ENCODE peak calls at places on chromosomes 1 and 21, in nine cellular contexts. P, J, H, O, Q, G, Z, N and C are unnamed samples.

GRCh38 chr21:42218836-42219605 is at the start of gene ABCG1:
- DNase-seq in Q (peak), O (peak), H (peak), J (peak), G (peak), P (no peak), Z (no peak), N (peak), C (peak)

GRCh38 chr1:190169311-190170067 is 308.2 kb downstream of the BRINP3 start:
- DNase-seq in Z (no peak), H (no peak), N (no peak), G (peak), J (peak), Q (no peak), P (no peak), O (no peak), C (no peak)

GRCh38 chr1:117268926-117269378 is 58.2 kb upstream of the VTCN1 start:
- DNase-seq in P (no peak), N (no peak), G (peak), O (no peak), H (no peak), Z (no peak), J (peak), Q (no peak), C (no peak)

GRCh38 chr1:68221971-68222355 is 10.4 kb downstream of the WLS start:
- DNase-seq in P (no peak), O (no peak), Z (no peak), Q (no peak), H (no peak), G (no peak), N (peak), J (peak), C (no peak)

GRCh38 chr1:30749691-30750583 is 7.6 kb downstream of the LAPTM5 start:
- DNase-seq in G (no peak), O (no peak), H (no peak), N (peak), J (no peak), P (no peak), Q (no peak), Z (peak), C (no peak)

GRCh38 chr1:199089393-199090122 is 450.7 kb downstream of the PTPRC start:
- DNase-seq in G (no peak), O (no peak), Q (no peak), J (peak), Z (peak), P (peak), H (no peak), N (no peak), C (no peak)

GRCh38 chr21:45353200-45353599 is 51.8 kb upstream of the COL18A1 start:
- DNase-seq in O (no peak), N (no peak), G (no peak), P (no peak), Z (no peak), J (no peak), Q (no peak), H (no peak), C (peak)

GRCh38 chr1:213119794-213120193 is 68.8 kb downstream of the RPS6KC1 start:
- DNase-seq in O (no peak), H (no peak), N (no peak), Q (no peak), P (no peak), Z (no peak), J (no peak), G (no peak), C (no peak)

GRCh38 chr1:190479028-190479427 is 1.4 kb upstream of the BRINP3 start:
- DNase-seq in O (no peak), N (peak), Q (no peak), Z (no peak), H (no peak), G (no peak), P (no peak), J (no peak), C (no peak)

GRCh38 chr21:33057385-33057940 is 12.5 kb upstream of the OLIG1 start:
- DNase-seq in P (no peak), N (no peak), G (no peak), J (no peak), H (no peak), Q (no peak), Z (no peak), O (no peak), C (no peak)

GRCh38 chr1:205442051-205442721 is 13.7 kb downstream of the BLACAT1 start:
- DNase-seq in H (no peak), Z (no peak), J (no peak), Q (no peak), O (no peak), N (peak), G (peak), P (no peak), C (no peak)

GRCh38 chr1:51422367-51423097 is 92.2 kb upstream of the TTC39A start:
- DNase-seq in Z (no peak), J (no peak), N (no peak), P (no peak), G (no peak), H (no peak), O (no peak), Q (no peak), C (no peak)

GRCh38 chr1:225896937-225897549 is 8.1 kb upstream of the LEFTY1 start:
- DNase-seq in N (peak), J (peak), G (peak), Z (peak), H (no peak), P (no peak), Q (no peak), O (no peak), C (no peak)

GRCh38 chr1:16158025-16158424 is 2.2 kb upstream of the EPHA2 start:
- DNase-seq in P (no peak), H (no peak), N (peak), Q (no peak), J (no peak), O (no peak), Z (no peak), G (no peak), C (no peak)

GRCh38 chr1:54118704-54119103 is 34.1 kb downstream of the CDCP2 start:
- DNase-seq in N (peak), Q (no peak), O (no peak), J (no peak), H (no peak), Z (no peak), G (no peak), P (no peak), C (no peak)

GRCh38 chr21:41819856-41820281 is 53.0 kb upstream of the RIPK4 start:
- DNase-seq in J (no peak), Q (peak), P (no peak), O (no peak), H (no peak), G (no peak), N (peak), Z (no peak), C (no peak)

GRCh38 chr1:99705385-99705784 is 59.5 kb downstream of the PALMD start:
- DNase-seq in Q (no peak), J (no peak), Z (no peak), H (no peak), O (no peak), P (no peak), N (no peak), G (no peak), C (no peak)

GRCh38 chr1:173482683-173483082 is 5.5 kb downstream of the PRDX6 start:
- DNase-seq in N (no peak), G (no peak), H (no peak), O (no peak), Q (no peak), J (no peak), Z (no peak), P (no peak), C (no peak)

GRCh38 chr1:88175120-88175630 is 508.9 kb upstream of the PKN2 start:
- DNase-seq in J (no peak), H (no peak), P (no peak), G (no peak), O (no peak), N (no peak), Q (no peak), Z (no peak), C (no peak)

GRCh38 chr1:228486596-228487335 is 416 bp upstream of the RNF187 start:
- DNase-seq in P (peak), G (peak), Q (peak), O (peak), Z (peak), J (peak), H (peak), N (peak), C (peak)

GRCh38 chr1:147585640-147586383 is 44.5 kb downstream of the BCL9 start:
- DNase-seq in H (no peak), N (no peak), G (no peak), Q (no peak), O (no peak), P (no peak), Z (no peak), J (no peak), C (no peak)

GRCh38 chr1:54794401-54795099 is 6.6 kb downstream of the TTC22 start:
- DNase-seq in N (peak), H (no peak), J (peak), Q (peak), Z (no peak), P (no peak), G (peak), O (no peak), C (no peak)

GRCh38 chr1:18536943-18537342 is 56.2 kb downstream of the KLHDC7A start:
- DNase-seq in P (no peak), N (no peak), H (no peak), G (no peak), J (no peak), Q (peak), Z (no peak), O (no peak), C (no peak)

GRCh38 chr1:218584418-218585155 is 239.5 kb downstream of the TGFB2 start:
- DNase-seq in Q (no peak), Z (no peak), N (no peak), J (peak), O (no peak), P (no peak), H (no peak), G (peak), C (no peak)

GRCh38 chr1:84086189-84086588 is 57.9 kb upstream of the PRKACB start:
- DNase-seq in Q (no peak), H (no peak), O (no peak), P (no peak), J (no peak), Z (no peak), G (no peak), N (peak), C (peak)

GRCh38 chr1:28144203-28145135 is 32.0 kb downstream of the PTAFR start:
- DNase-seq in N (peak), Z (no peak), G (peak), P (peak), H (no peak), O (no peak), Q (no peak), J (peak), C (no peak)

GRCh38 chr1:81432089-81432488 is 368.6 kb upstream of the ADGRL2 start:
- DNase-seq in H (no peak), O (no peak), P (no peak), J (no peak), N (no peak), Z (no peak), G (no peak), Q (no peak), C (no peak)

GRCh38 chr1:80008934-80009333 is 1002.4 kb upstream of the ADGRL4 start:
- DNase-seq in G (no peak), P (no peak), O (no peak), H (no peak), J (no peak), N (no peak), Q (no peak), Z (no peak), C (no peak)

GRCh38 chr1:39845569-39846566 is 37.4 kb downstream of the TRIT1 start:
- DNase-seq in Z (peak), N (peak), J (peak), Q (peak), H (peak), G (peak), P (peak), O (peak), C (peak)

GRCh38 chr1:155889566-155889965 is 21.6 kb downstream of the RIT1 start:
- DNase-seq in G (no peak), Q (peak), O (no peak), N (no peak), J (no peak), H (no peak), Z (no peak), P (no peak), C (no peak)

GRCh38 chr1:27773732-27774445 is 870 bp downstream of the STX12 start:
- DNase-seq in N (no peak), O (no peak), P (peak), H (no peak), Z (no peak), Q (no peak), J (peak), G (no peak), C (no peak)

GRCh38 chr1:57485643-57486042 is 61.8 kb upstream of the DAB1 start:
- DNase-seq in J (peak), Z (no peak), G (no peak), H (no peak), O (no peak), Q (no peak), N (no peak), P (no peak), C (no peak)

GRCh38 chr1:1213919-1214599 is at the start of gene TNFRSF4:
- DNase-seq in G (no peak), Z (no peak), J (no peak), N (peak), O (peak), H (no peak), P (peak), Q (no peak), C (peak)

GRCh38 chr1:12335815-12336214 is 106.0 kb downstream of the VPS13D start:
- DNase-seq in N (no peak), P (no peak), Q (no peak), O (no peak), J (no peak), Z (no peak), H (no peak), G (no peak), C (no peak)

GRCh38 chr1:41977329-41977728 is 58.6 kb upstream of the HIVEP3 start:
- DNase-seq in Z (no peak), O (no peak), G (no peak), N (no peak), H (no peak), P (no peak), Q (peak), J (no peak), C (no peak)

GRCh38 chr1:41980872-41981653 is 62.3 kb upstream of the HIVEP3 start:
- DNase-seq in N (peak), Z (peak), P (peak), G (peak), J (no peak), Q (peak), H (no peak), O (no peak), C (no peak)

GRCh38 chr1:41983451-41983850 is 64.7 kb upstream of the HIVEP3 start:
- DNase-seq in J (peak), G (no peak), Q (peak), H (no peak), O (no peak), Z (no peak), P (no peak), N (no peak), C (no peak)

GRCh38 chr1:41978986-41979385 is 60.3 kb upstream of the HIVEP3 start:
- DNase-seq in Q (peak), N (peak), Z (no peak), H (no peak), J (no peak), P (no peak), O (no peak), G (no peak), C (no peak)

DNA sequence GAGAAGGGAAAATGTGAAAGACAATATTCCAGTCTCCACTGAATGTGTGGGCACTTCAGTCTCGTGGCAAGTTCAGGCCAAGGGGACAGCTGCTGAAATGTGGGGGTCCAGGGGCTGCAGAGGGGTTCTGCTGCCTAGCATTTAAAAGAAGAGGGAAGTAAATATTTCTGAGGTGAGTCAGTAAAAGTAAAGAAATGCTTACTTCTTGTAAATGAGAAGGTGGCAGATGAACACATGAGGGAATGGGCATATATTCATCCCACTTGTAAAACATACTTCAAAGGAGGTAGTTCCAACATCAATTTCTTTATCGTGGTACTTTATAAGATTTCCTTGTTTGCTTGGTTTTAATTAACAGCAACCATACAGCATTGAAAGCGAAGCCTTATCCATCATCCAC is 63.1 kb upstream of the HIVEP3 start:
- DNase-seq in O (no peak), P (no peak), G (no peak), Z (no peak), N (no peak), H (no peak), J (no peak), Q (no peak), C (no peak)
- H3K4me3 ChIP-seq in O (no peak), P (no peak), G (no peak), Z (no peak), N (no peak), H (no peak), J (no peak), Q (no peak), C (no peak)

DNA sequence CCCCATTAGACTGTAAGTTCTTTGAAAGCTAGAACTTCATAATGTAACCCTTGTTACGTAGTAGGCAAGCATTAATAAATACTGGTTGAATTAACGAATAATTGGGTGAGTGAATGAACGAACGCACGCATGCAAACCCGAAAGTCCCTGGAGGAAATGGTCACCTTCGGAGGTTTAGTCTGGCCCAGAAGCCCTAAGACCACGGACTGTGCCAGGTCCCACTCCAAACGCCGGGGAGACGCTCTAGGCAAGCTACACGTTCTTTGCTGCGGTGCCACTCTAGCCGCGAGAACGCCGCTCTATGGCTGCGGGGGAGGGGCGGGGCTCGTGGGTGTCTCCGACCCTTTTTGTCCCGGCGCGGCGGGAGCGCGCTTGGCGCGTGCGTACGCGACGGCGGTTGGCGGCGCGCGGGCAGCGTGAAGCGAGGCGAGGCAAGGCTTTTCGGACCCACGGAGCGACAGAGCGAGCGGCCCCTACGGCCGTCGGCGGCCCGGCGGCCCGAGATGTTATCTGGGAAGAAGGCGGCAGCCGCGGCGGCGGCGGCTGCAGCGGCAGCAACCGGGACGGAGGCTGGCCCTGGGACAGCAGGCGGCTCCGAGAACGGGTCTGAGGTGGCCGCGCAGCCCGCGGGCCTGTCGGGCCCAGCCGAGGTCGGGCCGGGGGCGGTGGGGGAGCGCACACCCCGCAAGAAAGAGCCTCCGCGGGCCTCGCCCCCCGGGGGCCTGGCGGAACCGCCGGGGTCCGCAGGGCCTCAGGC is at the start of gene KDM1A:
- DNase-seq in J (peak), Z (peak), G (peak), Q (peak), H (peak), N (peak), O (peak), P (peak), C (peak)
- TF ChIP-seq CTCF in J (peak), Z (no peak), G (no peak), Q (no peak), H (peak), N (peak), O (peak), P (peak), C (no peak)

DNA sequence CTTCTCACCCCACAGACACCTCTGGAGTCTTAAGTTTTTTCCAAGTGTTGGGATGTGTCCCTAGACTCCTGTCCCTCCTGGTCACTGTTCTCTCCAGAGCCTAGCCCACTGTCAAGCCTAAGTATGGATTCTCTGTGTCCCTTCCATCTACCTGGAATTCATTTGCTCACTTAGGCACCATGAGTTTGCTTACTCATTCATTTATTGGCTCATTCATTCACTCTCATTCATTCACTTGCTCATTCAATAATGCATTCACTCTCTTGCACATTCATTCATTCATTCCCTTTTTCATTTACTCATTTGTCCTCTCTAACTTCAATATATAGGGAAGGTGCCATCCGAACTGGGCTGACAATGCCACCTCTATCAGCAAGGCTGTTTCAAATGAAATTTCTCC is 1.6 kb downstream of the S100A16 start:
- DNase-seq in N (no peak), H (no peak), J (no peak), Z (no peak), P (no peak), G (no peak), O (no peak), Q (no peak), C (no peak)
- H3K4me3 ChIP-seq in N (peak), H (no peak), J (peak), Z (no peak), P (no peak), G (peak), O (peak), Q (no peak), C (peak)

GRCh38 chr1:178093150-178093957 is 550 bp upstream of the RASAL2 start:
- DNase-seq in P (peak), G (peak), N (peak), J (peak), O (peak), H (peak), Q (peak), Z (no peak), C (peak)
- TF ChIP-seq CTCF in P (no peak), G (no peak), N (no peak), J (no peak), O (peak), H (peak), Q (no peak), Z (no peak), C (no peak)

GRCh38 chr1:20786310-20787099 is 602 bp downstream of the HP1BP3 start:
- DNase-seq in O (peak), Z (peak), N (peak), G (peak), Q (peak), J (peak), P (peak), H (peak), C (peak)

GRCh38 chr1:20787100-20787774 is at the start of gene HP1BP3:
- DNase-seq in Q (peak), J (peak), P (peak), H (peak), Z (peak), N (peak), O (peak), G (peak), C (peak)

GRCh38 chr1:20790785-20791184 is 3.7 kb upstream of the HP1BP3 start:
- DNase-seq in G (no peak), Q (no peak), P (no peak), Z (no peak), N (no peak), H (no peak), J (no peak), O (no peak), C (no peak)

GRCh38 chr1:20787775-20788488 is 825 bp upstream of the HP1BP3 start:
- DNase-seq in H (no peak), N (peak), J (no peak), G (peak), P (peak), Q (no peak), O (no peak), Z (no peak), C (no peak)

DNA sequence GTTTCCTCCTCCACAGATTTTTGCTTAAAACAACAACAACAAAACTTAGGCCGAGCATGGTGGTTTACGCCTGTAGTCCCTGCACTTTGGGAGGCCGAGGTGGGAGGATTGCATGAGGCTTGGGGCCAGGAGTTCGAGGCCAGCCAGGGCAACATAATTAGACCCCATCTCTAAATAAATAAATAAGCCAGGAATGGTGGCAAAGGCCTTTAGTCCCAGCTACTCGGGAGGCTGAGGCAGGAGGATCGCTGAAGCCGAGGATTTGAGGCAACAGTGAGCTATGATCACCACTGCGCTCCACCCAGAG is 1.3 kb upstream of the HP1BP3 start:
- DNase-seq in J (no peak), Z (no peak), Q (no peak), H (no peak), N (no peak), P (peak), G (no peak), O (no peak), C (no peak)
- H3K4me3 ChIP-seq in J (no peak), Z (no peak), Q (no peak), H (no peak), N (peak), P (no peak), G (peak), O (no peak), C (no peak)